ENCODE peak calls at places on chromosome 21, in five cellular contexts. T is SJSA1, K is adrenal gland, O is fibroblast of lung, H is cardiac muscle cell. J is an unnamed sample. For H3K27me3, the result is how much of the 10 kb centered on the place peaks cover.

GRCh38 chr21:38664821-38665220 is 140.9 kb upstream of the ETS2 start:
- DNase-seq in T (no peak), K (no peak), O (no peak), H (peak), J (no peak)

GRCh38 chr21:17777321-17777720 is 41.8 kb downstream of the C21orf91 start:
- DNase-seq in T (no peak), K (no peak), O (peak), H (no peak), J (peak)

GRCh38 chr21:43827015-43827611 is 37.7 kb downstream of the RRP1 start:
- DNase-seq in T (peak), K (peak), O (peak), H (peak), J (no peak)

GRCh38 chr21:38804617-38805281 is 980 bp upstream of the ETS2 start:
- DNase-seq in T (no peak), K (peak), O (peak), H (peak), J (peak)

GRCh38 chr21:35982717-35983116 is 77.6 kb downstream of the SETD4 start:
- DNase-seq in T (no peak), K (no peak), O (no peak), H (no peak), J (no peak)

GRCh38 chr21:43574741-43575465 is 84.4 kb downstream of the HSF2BP start:
- DNase-seq in T (no peak), K (peak), O (no peak), H (no peak), J (no peak)

GRCh38 chr21:16308269-16308668 is 578.5 kb downstream of the USP25 start:
- DNase-seq in T (no peak), K (no peak), O (peak), H (peak), J (no peak)

GRCh38 chr21:15515908-15516307 is 213.9 kb upstream of the USP25 start:
- DNase-seq in T (no peak), K (no peak), O (no peak), H (no peak), J (no peak)

GRCh38 chr21:23356905-23357304 is 2250.4 kb downstream of the MRPL39 start:
- DNase-seq in T (no peak), K (no peak), O (no peak), H (no peak), J (no peak)

GRCh38 chr21:43884012-43884860 is 19.2 kb downstream of the AGPAT3 start:
- DNase-seq in T (peak), K (peak), O (peak), H (peak), J (peak)

GRCh38 chr21:35113064-35113463 is 64.0 kb upstream of the RUNX1 start:
- DNase-seq in T (no peak), K (no peak), O (peak), H (no peak), J (no peak)

GRCh38 chr21:17491716-17492414 is 21.0 kb upstream of the CXADR start:
- DNase-seq in T (peak), K (peak), O (peak), H (peak), J (peak)

GRCh38 chr21:34857874-34858273 is 189.1 kb downstream of the CLIC6 start:
- DNase-seq in T (no peak), K (no peak), O (no peak), H (no peak), J (no peak)

GRCh38 chr21:15729674-15730483 is at the start of gene USP25:
- DNase-seq in T (peak), K (peak), O (peak), H (peak), J (peak)

GRCh38 chr21:36320421-36321324 is 676 bp downstream of the MORC3 start:
- DNase-seq in T (peak), K (peak), O (peak), H (peak), J (peak)

GRCh38 chr21:14492890-14493289 is 53.2 kb downstream of the SAMSN1 start:
- DNase-seq in T (no peak), K (no peak), O (no peak), H (no peak), J (no peak)

GRCh38 chr21:16388291-16388690 is 658.5 kb downstream of the USP25 start:
- DNase-seq in T (no peak), K (no peak), O (peak), H (no peak), J (no peak)

GRCh38 chr21:27425574-27425973 is 458.7 kb upstream of the ADAMTS5 start:
- DNase-seq in T (no peak), K (no peak), O (peak), H (peak), J (no peak)

GRCh38 chr21:31186916-31187315 is 148.6 kb upstream of the KRTAP19-8 start:
- DNase-seq in T (no peak), K (no peak), O (no peak), H (no peak), J (no peak)

GRCh38 chr21:22342855-22343254 is 1344.6 kb downstream of the NCAM2 start:
- DNase-seq in T (no peak), K (no peak), O (no peak), H (no peak), J (no peak)

GRCh38 chr21:34592120-34592561 is 22.8 kb downstream of the RCAN1 start:
- DNase-seq in T (no peak), K (peak), O (peak), H (peak), J (no peak)

GRCh38 chr21:35573472-35574389 is 486.6 kb downstream of the SETD4 start:
- DNase-seq in T (no peak), K (no peak), O (peak), H (peak), J (no peak)

GRCh38 chr21:16069713-16070112 is 339.9 kb downstream of the USP25 start:
- DNase-seq in T (no peak), K (no peak), O (peak), H (no peak), J (no peak)

GRCh38 chr21:26800455-26801454 is 44.5 kb downstream of the ADAMTS1 start:
- DNase-seq in T (peak), K (no peak), O (no peak), H (peak), J (no peak)

GRCh38 chr21:31043495-31043894 is 5.2 kb upstream of the KRTAP19-8 start:
- DNase-seq in T (no peak), K (no peak), O (no peak), H (no peak), J (no peak)

GRCh38 chr21:25457411-25457810 is 149.9 kb downstream of the MRPL39 start:
- DNase-seq in T (peak), K (no peak), O (peak), H (peak), J (no peak)

GRCh38 chr21:31103571-31104265 is 65.4 kb upstream of the KRTAP19-8 start:
- DNase-seq in T (no peak), K (no peak), O (no peak), H (no peak), J (no peak)

GRCh38 chr21:29933088-29933487 is 6.7 kb downstream of the GRIK1 start:
- DNase-seq in T (no peak), K (no peak), O (no peak), H (no peak), J (no peak)

GRCh38 chr21:37594472-37594951 is 227.9 kb downstream of the DYRK1A start:
- DNase-seq in T (no peak), K (no peak), O (no peak), H (no peak), J (no peak)

GRCh38 chr21:37592496-37592895 is 225.9 kb downstream of the DYRK1A start:
- DNase-seq in T (no peak), K (no peak), O (no peak), H (no peak), J (no peak)

GRCh38 chr21:37593740-37594471 is 227.3 kb downstream of the DYRK1A start:
- DNase-seq in T (no peak), K (no peak), O (no peak), H (no peak), J (no peak)

GRCh38 chr21:37595944-37596343 is 229.4 kb downstream of the DYRK1A start:
- DNase-seq in T (no peak), K (no peak), O (no peak), H (no peak), J (no peak)

DNA sequence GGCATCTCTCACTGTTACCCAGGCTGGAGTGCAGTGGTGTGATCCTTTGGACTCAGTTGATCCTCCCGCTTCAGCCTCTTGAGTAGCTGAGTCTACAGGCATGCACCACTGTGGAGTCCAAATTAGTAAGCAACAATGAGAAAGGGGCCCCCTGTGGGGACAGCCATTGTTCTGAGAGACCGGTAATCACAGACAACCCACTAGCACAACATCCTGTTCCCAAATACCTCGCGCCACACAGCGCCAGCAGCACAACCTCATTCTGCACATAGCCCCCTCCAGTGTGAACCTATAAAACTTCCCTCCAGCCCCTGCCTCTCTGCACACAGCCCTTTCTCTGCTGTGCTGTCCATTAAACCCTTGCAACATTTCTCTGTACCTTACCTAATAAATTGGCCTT is 226.4 kb downstream of the DYRK1A start:
- DNase-seq in T (no peak), K (no peak), O (no peak), H (no peak), J (no peak)
- H3K27me3 ChIP-seq in T (under half), K (under half), O (under half), H (under half), J (under half)

GRCh38 chr21:40447016-40447415 is 399.9 kb downstream of the DSCAM start:
- DNase-seq in T (no peak), K (no peak), O (no peak), H (no peak), J (no peak)
- H3K27ac ChIP-seq in T (no peak), K (no peak), O (no peak), H (no peak), J (no peak)

DNA sequence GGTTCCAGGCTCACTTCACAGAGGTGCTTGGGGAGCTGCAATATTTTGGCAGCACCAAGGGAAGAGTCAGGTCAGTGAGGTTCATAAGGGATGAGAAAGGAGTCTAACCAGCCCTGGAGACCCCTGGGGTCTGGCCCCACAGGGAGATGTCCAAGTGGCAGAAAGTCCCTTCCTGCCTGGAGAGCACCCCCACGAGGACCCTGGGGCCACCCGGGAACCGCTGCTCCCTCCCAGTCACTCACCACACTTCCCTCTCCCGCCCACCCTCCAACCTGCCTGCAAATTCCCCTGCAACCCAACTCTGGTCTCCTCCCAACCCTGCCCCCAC is 6.5 kb upstream of the ITGB2 start:
- DNase-seq in T (no peak), K (no peak), O (no peak), H (no peak), J (no peak)
- H3K27me3 ChIP-seq in T (under half), K (under half), O (under half), H (half or more), J (under half)

GRCh38 chr21:28906236-28906635 is 86.4 kb downstream of the LTN1 start:
- DNase-seq in T (no peak), K (no peak), O (no peak), H (no peak), J (no peak)

GRCh38 chr21:28900481-28900880 is 92.2 kb downstream of the LTN1 start:
- DNase-seq in T (no peak), K (no peak), O (no peak), H (no peak), J (no peak)

GRCh38 chr21:28904961-28905435 is 87.7 kb downstream of the LTN1 start:
- DNase-seq in T (no peak), K (no peak), O (no peak), H (no peak), J (no peak)

GRCh38 chr21:28906841-28907240 is 85.8 kb downstream of the LTN1 start:
- DNase-seq in T (no peak), K (no peak), O (no peak), H (no peak), J (no peak)

DNA sequence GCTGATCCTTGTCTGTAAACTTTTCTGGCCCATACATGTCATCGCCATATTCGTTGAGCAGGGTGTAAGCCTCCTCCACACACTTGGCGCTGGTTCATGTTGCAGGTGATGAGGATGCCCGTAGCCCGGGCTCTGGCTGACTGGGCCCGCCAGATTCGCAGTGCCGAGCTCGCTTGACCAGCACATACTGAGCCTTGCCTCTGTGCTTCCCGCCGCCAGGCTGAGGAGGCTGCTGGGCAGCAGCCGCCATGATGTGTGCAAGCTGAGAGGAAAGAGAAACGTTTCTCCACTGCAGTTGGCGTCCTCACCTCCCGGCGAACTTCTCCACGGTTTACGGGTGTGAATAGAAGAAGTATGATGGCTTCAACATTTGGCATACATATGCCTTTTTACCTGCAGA is 89.2 kb downstream of the LTN1 start:
- DNase-seq in T (no peak), K (no peak), O (no peak), H (no peak), J (no peak)
- H3K27ac ChIP-seq in T (no peak), K (no peak), O (no peak), H (no peak), J (no peak)

GRCh38 chr21:45991606-45992301 is 10.2 kb downstream of the COL6A1 start:
- DNase-seq in T (no peak), K (peak), O (no peak), H (no peak), J (no peak)

GRCh38 chr21:45990741-45991605 is 9.4 kb downstream of the COL6A1 start:
- DNase-seq in T (no peak), K (peak), O (no peak), H (no peak), J (no peak)

GRCh38 chr21:45990049-45990711 is 8.6 kb downstream of the COL6A1 start:
- DNase-seq in T (no peak), K (peak), O (no peak), H (no peak), J (no peak)

GRCh38 chr21:45988366-45989347 is 7.1 kb downstream of the COL6A1 start:
- DNase-seq in T (no peak), K (peak), O (no peak), H (no peak), J (no peak)

GRCh38 chr21:45989355-45990048 is 7.9 kb downstream of the COL6A1 start:
- DNase-seq in T (no peak), K (peak), O (no peak), H (no peak), J (no peak)
- H3K27me3 ChIP-seq in T (under half), K (under half), O (under half), H (under half), J (under half)

DNA sequence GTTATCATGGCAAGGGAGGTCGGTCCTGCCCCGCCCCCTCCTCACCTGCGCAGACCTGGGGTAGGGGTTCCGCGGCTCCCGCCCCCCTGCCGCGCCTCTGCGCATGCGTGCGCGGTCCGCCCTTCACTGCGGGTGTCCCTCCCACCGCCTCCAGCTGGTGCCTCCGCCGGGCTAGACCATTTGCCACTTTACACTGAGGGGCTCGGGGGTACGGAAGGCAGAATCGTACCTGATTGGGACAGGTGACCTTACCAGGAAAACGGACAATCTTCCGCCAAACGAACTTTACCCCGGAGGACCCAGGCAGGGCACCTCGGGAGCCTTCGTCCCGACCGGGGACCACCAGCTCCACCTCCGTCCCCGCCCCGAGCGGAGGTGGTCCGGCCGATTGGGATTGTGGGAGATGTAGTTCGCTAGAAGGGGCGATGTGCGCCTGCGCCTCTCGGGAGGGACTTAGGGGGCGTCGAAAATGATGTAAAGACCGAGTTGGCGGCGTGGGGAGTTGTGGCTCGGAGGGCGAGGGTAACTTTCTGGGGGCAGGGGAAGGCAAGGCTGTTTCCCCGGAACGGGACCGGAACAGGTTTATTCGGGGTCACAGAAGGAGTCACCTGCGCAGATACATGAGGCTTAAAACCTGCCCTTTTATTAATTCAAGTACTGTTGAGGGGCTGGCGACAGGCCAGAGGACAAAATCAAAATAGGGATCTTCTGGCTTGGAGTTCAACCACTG is at the start of gene DNAJC28:
- DNase-seq in T (peak), K (peak), O (peak), H (peak), J (peak)
- H3K27ac ChIP-seq in T (no peak), K (peak), O (peak), H (no peak), J (no peak)

GRCh38 chr21:42393443-42393950 is 2.4 kb downstream of the TMPRSS3 start:
- DNase-seq in T (no peak), K (no peak), O (no peak), H (no peak), J (no peak)
- H3K27me3 ChIP-seq in T (under half), K (under half), O (under half), H (under half), J (under half)